ENCODE peak calls at places on chromosomes 13 and 19, in six cellular contexts. V is adrenal gland, M is testis, J is left ventricle myocardium inferior, E is psoas muscle, H is IMR-90. A is an unnamed sample. For H3K4me1, the result is how much of the 10 kb centered on the place peaks cover.

GRCh38 chr19:15891434-15891833 is 6.4 kb downstream of the CYP4F2 start:
- DNase-seq in V (no peak), M (no peak), J (no peak), E (no peak), H (no peak), A (no peak)

GRCh38 chr19:8333771-8334457 is 9.1 kb downstream of the KANK3 start:
- DNase-seq in V (no peak), M (no peak), J (no peak), E (peak), H (no peak), A (no peak)

GRCh38 chr19:52946322-52947310 is 16.1 kb downstream of the ZNF816 start:
- DNase-seq in V (peak), M (peak), J (peak), E (no peak), H (peak), A (peak)

GRCh38 chr19:10826236-10826635 is 9.8 kb downstream of the TMED1 start:
- DNase-seq in V (no peak), M (no peak), J (peak), E (peak), H (no peak), A (peak)

GRCh38 chr19:11479470-11480080 is 1.3 kb downstream of the ELAVL3 start:
- DNase-seq in V (no peak), M (peak), J (peak), E (peak), H (no peak), A (no peak)

GRCh38 chr19:49861127-49861526 is 6.2 kb downstream of the PNKP start:
- DNase-seq in V (peak), M (peak), J (no peak), E (peak), H (no peak), A (peak)

GRCh38 chr13:26483546-26483945 is 73.9 kb upstream of the WASF3 start:
- DNase-seq in V (no peak), M (no peak), J (no peak), E (no peak), H (no peak), A (no peak)

GRCh38 chr13:40692946-40693345 is 26.5 kb upstream of the FOXO1 start:
- DNase-seq in V (no peak), M (no peak), J (no peak), E (no peak), H (no peak), A (no peak)

GRCh38 chr13:42747399-42747873 is 33.9 kb upstream of the FAM216B start:
- DNase-seq in V (no peak), M (no peak), J (no peak), E (no peak), H (peak), A (no peak)

GRCh38 chr19:3819989-3820388 is 33.8 kb upstream of the MATK start:
- DNase-seq in V (no peak), M (no peak), J (no peak), E (no peak), H (no peak), A (no peak)

GRCh38 chr13:37202264-37202663 is 96.8 kb upstream of the CSNK1A1L start:
- DNase-seq in V (no peak), M (no peak), J (no peak), E (no peak), H (peak), A (no peak)

GRCh38 chr13:112722433-112723250 is 32.8 kb downstream of the ATP11A start:
- DNase-seq in V (peak), M (peak), J (peak), E (no peak), H (peak), A (peak)

GRCh38 chr13:40087021-40088002 is 431.9 kb downstream of the COG6 start:
- DNase-seq in V (no peak), M (no peak), J (no peak), E (no peak), H (no peak), A (no peak)

GRCh38 chr13:41696163-41697003 is 239.0 kb downstream of the RGCC start:
- DNase-seq in V (no peak), M (no peak), J (no peak), E (no peak), H (peak), A (no peak)

GRCh38 chr19:34124828-34125227 is 47.5 kb upstream of the LSM14A start:
- DNase-seq in V (no peak), M (no peak), J (no peak), E (no peak), H (no peak), A (no peak)

GRCh38 chr19:38737921-38738731 is 6.1 kb downstream of the CAPN12 start:
- DNase-seq in V (no peak), M (no peak), J (no peak), E (no peak), H (no peak), A (peak)

GRCh38 chr13:31166591-31166990 is 4.9 kb upstream of the HSPH1 start:
- DNase-seq in V (no peak), M (no peak), J (no peak), E (no peak), H (peak), A (no peak)

GRCh38 chr19:4357921-4358326 is 14.6 kb downstream of the MPND start:
- DNase-seq in V (peak), M (no peak), J (no peak), E (no peak), H (no peak), A (no peak)

GRCh38 chr19:55690109-55690768 is 15.2 kb downstream of the EPN1 start:
- DNase-seq in V (no peak), M (no peak), J (peak), E (peak), H (no peak), A (peak)

GRCh38 chr19:45115809-45116615 is 23.0 kb downstream of the PPP1R37 start:
- DNase-seq in V (no peak), M (no peak), J (no peak), E (peak), H (no peak), A (no peak)

GRCh38 chr13:113086991-113087922 is 18.3 kb upstream of the F7 start:
- DNase-seq in V (no peak), M (no peak), J (peak), E (peak), H (no peak), A (peak)

GRCh38 chr13:28375250-28375930 is 119.5 kb downstream of the FLT1 start:
- DNase-seq in V (no peak), M (no peak), J (no peak), E (no peak), H (no peak), A (no peak)

GRCh38 chr19:44582581-44583265 is 30.6 kb upstream of the IGSF23 start:
- DNase-seq in V (peak), M (peak), J (no peak), E (no peak), H (no peak), A (no peak)

GRCh38 chr13:74193391-74193790 is 59.2 kb upstream of the KLF12 start:
- DNase-seq in V (no peak), M (no peak), J (no peak), E (no peak), H (no peak), A (no peak)

GRCh38 chr19:18274776-18275356 is 614 bp upstream of the IQCN start:
- DNase-seq in V (peak), M (peak), J (peak), E (peak), H (peak), A (peak)

GRCh38 chr19:50839712-50840655 is 6.6 kb upstream of the KLK15 start:
- DNase-seq in V (no peak), M (no peak), J (no peak), E (no peak), H (no peak), A (no peak)

GRCh38 chr19:8097198-8097597 is 44.6 kb downstream of the CCL25 start:
- DNase-seq in V (no peak), M (no peak), J (no peak), E (no peak), H (no peak), A (peak)

GRCh38 chr19:18479964-18480723 is 41.7 kb downstream of the ELL start:
- DNase-seq in V (peak), M (peak), J (peak), E (peak), H (peak), A (peak)

GRCh38 chr19:49544154-49544553 is 16.4 kb downstream of the RCN3 start:
- DNase-seq in V (no peak), M (no peak), J (no peak), E (no peak), H (no peak), A (no peak)

GRCh38 chr13:44221657-44222056 is 152.0 kb upstream of the SERP2 start:
- DNase-seq in V (no peak), M (no peak), J (no peak), E (no peak), H (no peak), A (no peak)

GRCh38 chr13:62524498-62524897 is 1108.8 kb upstream of the PCDH20 start:
- DNase-seq in V (no peak), M (no peak), J (no peak), E (no peak), H (no peak), A (no peak)

GRCh38 chr13:60369242-60369641 is 27.8 kb upstream of the TDRD3 start:
- DNase-seq in V (no peak), M (no peak), J (no peak), E (no peak), H (peak), A (no peak)

GRCh38 chr19:43306097-43306496 is 36.8 kb upstream of the PSG9 start:
- DNase-seq in V (no peak), M (no peak), J (no peak), E (no peak), H (no peak), A (no peak)

GRCh38 chr13:45257638-45258338 is 56.9 kb upstream of the KCTD4 start:
- DNase-seq in V (no peak), M (no peak), J (no peak), E (no peak), H (peak), A (no peak)

GRCh38 chr19:3396881-3397265 is 30.5 kb downstream of the NFIC start:
- DNase-seq in V (no peak), M (no peak), J (no peak), E (peak), H (no peak), A (no peak)

GRCh38 chr13:113425931-113426590 is 27.2 kb downstream of the ADPRHL1 start:
- DNase-seq in V (no peak), M (peak), J (no peak), E (no peak), H (no peak), A (no peak)

GRCh38 chr13:111791131-111791530 is 275.8 kb upstream of the SOX1 start:
- DNase-seq in V (no peak), M (no peak), J (no peak), E (no peak), H (no peak), A (peak)

GRCh38 chr13:113084943-113085540 is 20.5 kb upstream of the F7 start:
- DNase-seq in V (no peak), M (no peak), J (no peak), E (peak), H (no peak), A (peak)

DNA sequence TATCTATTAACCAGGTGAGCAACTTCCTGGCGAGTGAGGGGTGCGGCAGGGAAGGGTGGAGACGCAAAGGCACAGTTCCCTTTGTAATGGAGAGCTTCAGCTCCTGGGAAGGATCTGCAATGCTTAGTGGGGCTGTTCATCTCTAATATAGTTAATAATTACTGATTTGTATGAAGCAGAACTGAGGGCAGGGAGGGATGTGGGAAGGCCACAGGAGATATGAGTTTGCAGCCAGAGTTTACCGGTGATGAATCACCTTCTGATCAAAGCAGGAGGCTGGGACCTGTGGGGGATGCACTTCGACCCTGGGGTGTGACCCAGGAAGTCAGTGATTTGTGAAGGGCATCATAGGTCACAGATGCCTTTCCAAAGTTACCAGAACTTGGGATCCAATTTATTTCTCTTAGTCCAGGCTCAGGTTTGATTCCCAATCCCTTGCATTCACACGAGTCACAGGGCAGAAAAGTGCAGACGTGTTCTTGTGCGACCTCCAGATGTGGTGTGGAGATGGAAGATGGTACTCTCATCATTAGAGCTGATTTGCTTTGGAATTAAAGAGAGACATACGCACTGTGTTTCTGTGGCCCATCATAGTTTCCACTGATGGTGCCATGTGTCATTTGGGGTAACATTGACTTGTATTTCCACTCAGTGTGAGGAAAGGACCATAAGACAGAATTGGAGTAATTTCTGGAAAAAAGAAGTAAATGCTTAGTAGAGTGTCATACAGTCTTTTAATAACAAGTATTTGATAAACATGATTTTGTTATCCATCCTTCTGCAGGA is 55.0 kb downstream of the LRCH1 start:
- DNase-seq in V (no peak), M (no peak), J (no peak), E (no peak), H (no peak), A (no peak)
- H3K4me1 ChIP-seq in V (under half), M (under half), J (half or more), E (under half), H (under half), A (half or more)

DNA sequence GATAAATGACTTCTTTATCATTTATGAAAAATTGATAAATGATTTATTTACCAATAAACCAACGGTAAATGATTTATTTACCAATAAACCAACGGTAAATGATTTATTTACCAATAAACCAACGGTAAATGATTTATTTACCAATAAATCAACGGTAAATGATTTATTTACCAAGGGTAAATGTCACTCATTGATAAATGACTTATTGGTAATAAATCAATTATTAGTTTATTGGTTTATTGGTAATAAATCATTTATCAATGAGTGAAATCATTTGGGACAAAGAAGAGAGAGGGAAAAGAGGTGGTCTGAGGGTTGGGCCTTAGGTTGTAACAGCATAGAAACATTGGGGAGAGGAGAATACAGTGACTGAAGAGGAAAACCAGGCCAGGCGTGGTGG is 21.5 kb downstream of the VAV1 start:
- DNase-seq in V (no peak), M (no peak), J (no peak), E (no peak), H (no peak), A (no peak)
- TF ChIP-seq CTCF in V (no peak), M (no peak), J (no peak), E (no peak), H (no peak), A (no peak)

GRCh38 chr19:41297628-41298326 is 12.2 kb upstream of the CCDC97 start:
- DNase-seq in V (no peak), M (no peak), J (no peak), E (no peak), H (no peak), A (no peak)
- H3K4me1 ChIP-seq in V (under half), M (under half), J (half or more), E (under half), H (under half), A (half or more)

DNA sequence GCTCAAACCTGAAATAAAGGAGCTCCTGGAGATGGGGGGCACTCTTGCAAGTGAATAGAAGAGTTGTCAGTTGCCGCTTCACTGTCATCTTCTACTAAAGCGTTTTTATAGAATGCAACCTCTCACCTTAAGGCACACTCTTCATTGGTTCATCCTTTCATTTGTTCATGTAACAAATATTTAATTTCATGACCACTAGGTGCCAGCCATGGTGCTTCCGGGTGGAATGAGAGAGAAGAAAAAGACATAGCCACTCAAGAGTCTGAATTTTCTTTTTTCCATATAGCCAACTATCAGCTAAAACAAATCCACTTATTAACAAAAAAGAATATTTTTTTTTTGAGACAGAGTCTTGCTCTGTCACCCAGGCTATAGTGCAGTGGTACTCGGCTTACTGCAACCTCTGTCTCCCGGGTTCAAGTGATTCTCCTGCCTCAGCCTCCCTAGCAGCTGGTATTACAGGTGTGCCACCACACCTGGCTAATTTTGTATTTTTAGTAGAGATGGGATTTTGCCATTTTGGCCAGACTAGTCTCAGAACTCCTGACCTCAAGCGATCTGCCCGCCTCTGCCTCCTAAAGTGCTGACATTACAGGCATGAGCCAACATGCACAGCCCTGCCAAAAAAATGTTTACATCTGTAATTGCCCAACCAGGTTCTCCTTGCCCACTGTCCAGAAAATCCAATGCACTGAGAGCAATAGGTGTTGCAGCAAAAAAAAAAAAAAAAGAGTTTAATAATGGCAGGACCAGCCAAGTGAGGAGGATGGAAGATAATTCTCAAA is 22.1 kb upstream of the SACS start:
- DNase-seq in V (no peak), M (no peak), J (no peak), E (no peak), H (no peak), A (no peak)
- TF ChIP-seq CTCF in V (no peak), M (no peak), J (no peak), E (no peak), H (no peak), A (no peak)

DNA sequence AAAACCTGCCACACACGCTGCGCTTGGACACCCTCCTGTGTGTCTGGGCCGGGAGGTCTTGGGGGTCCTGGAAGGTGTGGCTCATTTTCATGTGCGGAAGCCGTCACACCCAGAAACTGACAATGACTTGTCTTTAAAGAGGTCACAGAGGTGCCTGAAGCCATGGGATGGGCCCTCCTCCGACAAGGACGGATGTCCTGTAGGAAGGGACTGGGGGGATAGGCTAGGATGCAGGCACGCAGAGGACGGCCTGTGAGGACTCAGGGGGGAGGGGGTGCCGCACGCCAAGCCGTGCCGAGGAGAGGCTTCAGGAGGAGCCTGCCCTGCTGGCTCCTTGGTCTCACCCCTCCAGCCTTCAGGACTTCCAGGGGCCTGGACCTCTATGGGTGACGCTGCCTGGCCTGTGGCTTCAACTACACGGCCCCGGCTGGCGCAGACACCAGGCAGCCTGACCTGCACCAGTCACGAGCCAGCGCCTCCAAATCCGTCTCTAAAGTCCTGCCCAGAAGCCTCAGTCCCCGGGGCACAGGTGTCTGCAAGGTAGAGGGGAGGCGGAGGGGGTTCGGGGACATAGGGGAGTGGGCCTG is 12.7 kb downstream of the IZUMO4 start:
- DNase-seq in V (no peak), M (no peak), J (no peak), E (no peak), H (no peak), A (no peak)
- H3K4me1 ChIP-seq in V (under half), M (under half), J (under half), E (under half), H (under half), A (under half)

GRCh38 chr13:47455581-47455980 is 545.5 kb downstream of the SUCLA2 start:
- DNase-seq in V (no peak), M (peak), J (no peak), E (no peak), H (no peak), A (peak)
- TF ChIP-seq CTCF in V (no peak), M (no peak), J (no peak), E (no peak), H (no peak), A (no peak)

A was measured in lower lobe of right lung.